ENCODE peak calls at places on chromosomes 5 and 9, in ten cellular contexts. Q is A549, N is stomach, P is thoracic aorta, Y is hepatocyte, A is Panc1, M is lower lobe of right lung, L is PC-9, F is fibroblast of lung, D is pancreas. H is an unnamed sample.

GRCh38 chr5:111551120-111551519 is 38.8 kb upstream of the STARD4 start:
- DNase-seq in Q (no peak), N (no peak), P (no peak), Y (no peak), A (no peak), M (no peak), L (no peak), F (no peak), D (no peak), H (no peak)

GRCh38 chr5:77483662-77484061 is 8.5 kb downstream of the WDR41 start:
- DNase-seq in Q (no peak), N (no peak), P (no peak), Y (no peak), A (no peak), M (no peak), L (no peak), F (no peak), D (no peak), H (no peak)

GRCh38 chr5:76709762-76710161 is 6.2 kb upstream of the F2R start:
- DNase-seq in Q (no peak), N (no peak), P (no peak), Y (no peak), A (no peak), M (no peak), L (no peak), F (peak; percentile 85), D (no peak), H (no peak)

GRCh38 chr9:81844131-81844567 is 84.1 kb upstream of the SPATA31D4 start:
- DNase-seq in Q (no peak), N (no peak), P (no peak), Y (peak; percentile 43), A (no peak), M (no peak), L (peak; percentile 5), F (no peak), D (no peak), H (no peak)

GRCh38 chr9:21682981-21683380 is 119.5 kb upstream of the MTAP start:
- DNase-seq in Q (no peak), N (no peak), P (no peak), Y (no peak), A (peak; percentile 72), M (no peak), L (no peak), F (peak; percentile 49), D (no peak), H (no peak)

GRCh38 chr5:91266184-91266705 is 116.9 kb downstream of the ARRDC3 start:
- DNase-seq in Q (peak; percentile 74), N (no peak), P (no peak), Y (peak; percentile 34), A (peak; percentile 53), M (no peak), L (no peak), F (peak; percentile 58), D (no peak), H (no peak)

GRCh38 chr9:20188616-20189212 is 399.9 kb upstream of the SLC24A2 start:
- DNase-seq in Q (no peak), N (no peak), P (no peak), Y (no peak), A (no peak), M (no peak), L (no peak), F (no peak), D (no peak), H (no peak)

GRCh38 chr5:149030392-149030791 is 32.5 kb downstream of the SH3TC2 start:
- DNase-seq in Q (no peak), N (no peak), P (no peak), Y (no peak), A (no peak), M (no peak), L (peak; percentile 55), F (peak; percentile 80), D (no peak), H (no peak)

GRCh38 chr9:123669355-123669754 is 260.6 kb downstream of the DENND1A start:
- DNase-seq in Q (no peak), N (no peak), P (no peak), Y (no peak), A (no peak), M (no peak), L (no peak), F (no peak), D (no peak), H (no peak)

DNA sequence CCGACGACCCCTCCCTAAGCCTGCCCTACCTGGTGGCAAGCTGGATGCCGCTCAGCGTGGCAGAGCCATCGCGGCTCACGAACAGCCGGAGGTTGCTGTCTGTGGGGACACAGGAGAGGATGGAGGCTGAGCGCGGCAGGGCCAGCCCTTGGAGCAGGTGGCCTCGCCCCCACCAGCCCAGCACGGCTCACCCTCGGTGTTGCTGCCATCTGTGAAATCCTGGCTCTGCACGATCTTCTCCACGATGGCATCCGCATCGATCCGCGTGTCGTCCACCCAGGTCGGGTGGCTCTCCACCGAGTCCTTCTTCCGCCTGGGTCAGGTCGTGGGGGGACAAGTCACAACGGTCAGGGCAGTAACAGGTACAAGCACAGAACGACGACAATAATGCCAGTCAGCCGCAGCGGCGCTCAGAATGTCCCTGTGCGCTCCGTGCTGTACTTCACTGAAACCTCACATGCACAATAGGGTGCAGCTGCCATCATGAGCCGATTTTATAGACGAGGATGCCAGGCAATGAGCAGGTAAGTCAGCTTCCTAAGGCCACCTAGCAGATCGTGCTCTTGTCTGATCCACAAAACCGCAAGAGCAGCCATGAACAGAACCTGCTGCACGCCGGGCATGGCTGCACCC is 7.0 kb upstream of the DPM2 start:
- DNase-seq in Q (no peak), N (no peak), P (no peak), Y (no peak), A (no peak), M (no peak), L (no peak), F (no peak), D (peak; percentile 38), H (peak; percentile 62)
- H3K4me1 ChIP-seq in Q (peaks cover 18% of the 10 kb centered on the region), N (peaks cover 10% of the 10 kb centered on the region), P (no peaks in the 10 kb centered on the region), Y (peaks cover 17% of the 10 kb centered on the region), A (peaks cover 84% of the 10 kb centered on the region), M (peaks cover 27% of the 10 kb centered on the region), L (no peaks in the 10 kb centered on the region), F (no peaks in the 10 kb centered on the region), D (peaks cover 3% of the 10 kb centered on the region), H (peaks cover 18% of the 10 kb centered on the region)

DNA sequence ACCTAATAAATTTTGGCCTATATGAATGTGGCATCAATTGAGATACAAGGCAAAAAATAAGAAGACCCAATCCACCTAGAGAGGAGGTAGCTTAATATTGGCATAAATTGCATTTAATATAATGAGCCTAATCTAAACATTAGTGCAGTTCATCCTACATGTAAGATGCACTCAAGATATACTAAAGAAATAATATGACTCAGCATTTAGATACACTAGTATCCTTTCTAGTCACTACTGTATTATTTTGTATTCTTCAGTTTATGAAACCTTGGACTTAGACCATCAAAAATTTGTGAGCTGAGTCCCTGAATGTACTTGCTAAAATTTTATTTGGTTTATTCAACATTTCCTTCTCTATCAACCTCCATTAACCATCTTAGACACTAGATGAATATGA is 104.7 kb downstream of the RAB3C start:
- DNase-seq in Q (no peak), N (no peak), P (no peak), Y (no peak), A (no peak), M (no peak), L (no peak), F (no peak), D (no peak), H (no peak)
- TF ChIP-seq CTCF in Q (no peak), N (no peak), P (no peak), Y (no peak), A (no peak), M (no peak), L (no peak), F (no peak), D (no peak), H (no peak)

GRCh38 chr9:133221177-133221809 is 12.2 kb upstream of the OBP2B start:
- DNase-seq in Q (no peak), N (no peak), P (no peak), Y (no peak), A (no peak), M (no peak), L (no peak), F (no peak), D (no peak), H (no peak)

GRCh38 chr9:133225171-133226011 is 16.3 kb upstream of the OBP2B start:
- DNase-seq in Q (no peak), N (peak; percentile 18), P (no peak), Y (no peak), A (no peak), M (peak; percentile 32), L (no peak), F (no peak), D (no peak), H (peak; percentile 25)

GRCh38 chr9:133226219-133227171 is 17.4 kb upstream of the OBP2B start:
- DNase-seq in Q (no peak), N (peak; percentile 13), P (no peak), Y (no peak), A (no peak), M (peak; percentile 19), L (no peak), F (no peak), D (no peak), H (peak; percentile 27)

GRCh38 chr9:133227242-133227860 is 18.3 kb upstream of the OBP2B start:
- DNase-seq in Q (no peak), N (peak; percentile 11), P (no peak), Y (no peak), A (no peak), M (peak; percentile 22), L (no peak), F (no peak), D (no peak), H (no peak)

GRCh38 chr9:133224762-133225161 is 15.7 kb upstream of the OBP2B start:
- DNase-seq in Q (no peak), N (no peak), P (no peak), Y (no peak), A (no peak), M (peak; percentile 18), L (no peak), F (no peak), D (no peak), H (no peak)
- H3K27ac ChIP-seq in Q (no peak overlapping the region), N (no peak overlapping the region), P (no peak overlapping the region), Y (no peak overlapping the region), A (no peak overlapping the region), M (no peak overlapping the region), L (no peak overlapping the region), F (no peak overlapping the region), D (no peak overlapping the region), H (no peak overlapping the region)

GRCh38 chr9:711761-712523 is 129.6 kb upstream of the DMRT1 start:
- DNase-seq in Q (no peak), N (no peak), P (no peak), Y (no peak), A (no peak), M (no peak), L (no peak), F (no peak), D (no peak), H (no peak)

GRCh38 chr9:710951-711745 is 130.3 kb upstream of the DMRT1 start:
- DNase-seq in Q (no peak), N (no peak), P (no peak), Y (no peak), A (no peak), M (no peak), L (no peak), F (no peak), D (no peak), H (no peak)

GRCh38 chr9:712643-713042 is 128.9 kb upstream of the DMRT1 start:
- DNase-seq in Q (no peak), N (no peak), P (no peak), Y (no peak), A (no peak), M (no peak), L (no peak), F (no peak), D (no peak), H (no peak)

GRCh38 chr9:714675-715074 is 126.8 kb upstream of the DMRT1 start:
- DNase-seq in Q (no peak), N (no peak), P (no peak), Y (no peak), A (no peak), M (no peak), L (no peak), F (no peak), D (no peak), H (no peak)

GRCh38 chr9:713046-713445 is 128.5 kb upstream of the DMRT1 start:
- DNase-seq in Q (no peak), N (no peak), P (no peak), Y (no peak), A (no peak), M (no peak), L (no peak), F (no peak), D (no peak), H (no peak)
- H3K4me1 ChIP-seq in Q (peaks cover 7% of the 10 kb centered on the region), N (peaks cover 12% of the 10 kb centered on the region), P (peaks cover 76% of the 10 kb centered on the region), Y (peaks cover 25% of the 10 kb centered on the region), A (no peaks in the 10 kb centered on the region), M (peaks cover 43% of the 10 kb centered on the region), L (no peaks in the 10 kb centered on the region), F (peaks cover 12% of the 10 kb centered on the region), D (peaks cover 35% of the 10 kb centered on the region), H (peaks cover 22% of the 10 kb centered on the region)

H was measured in left lung.